ENCODE peak calls at places on chromosome 21, in four cellular contexts. I is mesendoderm, J is IMR-90, G is neuronal stem cell. Y is an unnamed sample.

GRCh38 chr21:27077501-27077900 is 110.6 kb upstream of the ADAMTS5 start:
- DNase-seq in I (no peak), G (no peak), J (peak), Y (no peak)

GRCh38 chr21:15058718-15059316 is 6.0 kb downstream of the NRIP1 start:
- DNase-seq in G (no peak), I (peak), J (peak), Y (no peak)

GRCh38 chr21:16011719-16012118 is 281.9 kb downstream of the USP25 start:
- DNase-seq in I (no peak), G (no peak), J (no peak), Y (no peak)

GRCh38 chr21:42601656-42602055 is 51.8 kb upstream of the PDE9A start:
- DNase-seq in G (no peak), I (no peak), J (no peak), Y (no peak)

GRCh38 chr21:29423051-29423450 is 124.3 kb downstream of the BACH1 start:
- DNase-seq in G (no peak), J (no peak), I (no peak), Y (no peak)

GRCh38 chr21:45267390-45267760 is 20.3 kb downstream of the POFUT2 start:
- DNase-seq in I (no peak), G (no peak), J (no peak), Y (no peak)

GRCh38 chr21:44918581-44919033 is 2.1 kb downstream of the ITGB2 start:
- DNase-seq in I (peak), G (no peak), J (no peak), Y (no peak)

GRCh38 chr21:33403128-33403785 is at the start of gene IFNGR2:
- DNase-seq in J (no peak), G (peak), I (no peak), Y (no peak)

GRCh38 chr21:27841084-27841483 is 874.2 kb upstream of the ADAMTS5 start:
- DNase-seq in G (no peak), J (no peak), I (no peak), Y (no peak)

DNA sequence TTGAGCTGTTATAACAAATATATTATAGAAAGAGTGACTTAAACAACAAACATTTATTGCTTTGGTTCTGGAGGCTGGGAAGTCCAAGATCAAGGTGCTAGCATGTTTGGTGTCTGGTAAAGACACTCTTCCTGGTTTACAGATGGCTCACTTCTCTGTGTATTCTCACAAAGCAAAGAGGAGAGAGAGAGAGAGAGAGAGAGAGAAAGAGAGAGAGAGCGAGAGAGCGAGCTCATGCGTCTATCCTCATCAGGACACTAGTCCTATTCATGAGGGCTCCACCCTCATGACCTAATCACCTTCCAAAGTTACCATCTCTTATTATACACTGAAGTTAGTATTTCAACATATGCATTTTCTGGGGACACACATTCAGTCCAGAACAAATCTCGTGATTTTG is 32.7 kb upstream of the PCP4 start:
- DNase-seq in J (no peak), G (no peak), I (no peak), Y (no peak)
- H3K23ac ChIP-seq in J (no peak), G (no peak), I (no peak), Y (no peak)

GRCh38 chr21:38542263-38542662 is 44.0 kb upstream of the ERG start:
- DNase-seq in J (no peak), G (no peak), I (no peak), Y (no peak)

DNA sequence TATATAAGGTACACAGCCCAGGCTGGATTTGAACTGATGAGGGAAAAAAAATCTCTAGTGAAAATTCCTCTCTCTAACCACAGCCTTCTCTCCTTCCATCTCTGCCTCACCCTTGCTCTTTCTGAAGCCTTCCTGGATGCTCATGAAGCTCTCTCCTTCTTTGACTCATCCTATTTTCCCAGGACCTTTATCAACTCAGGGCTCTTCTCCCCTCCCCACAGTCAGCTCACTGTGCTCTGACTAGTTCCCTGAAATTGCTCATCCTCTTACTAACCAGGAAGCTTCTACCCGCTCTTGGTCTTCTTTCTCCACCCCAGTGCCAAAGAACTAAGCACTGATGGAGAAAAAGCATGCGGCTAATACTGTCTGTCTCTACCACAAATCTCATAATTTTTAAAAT is 46.4 kb upstream of the ERG start:
- DNase-seq in I (no peak), J (no peak), G (no peak), Y (no peak)
- H3K23ac ChIP-seq in I (no peak), J (no peak), G (no peak), Y (no peak)

GRCh38 chr21:35178098-35178497 is 129.0 kb upstream of the RUNX1 start:
- DNase-seq in J (peak), I (no peak), G (no peak), Y (no peak)

GRCh38 chr21:35179990-35180557 is 131.0 kb upstream of the RUNX1 start:
- DNase-seq in J (peak), G (no peak), I (no peak), Y (no peak)

DNA sequence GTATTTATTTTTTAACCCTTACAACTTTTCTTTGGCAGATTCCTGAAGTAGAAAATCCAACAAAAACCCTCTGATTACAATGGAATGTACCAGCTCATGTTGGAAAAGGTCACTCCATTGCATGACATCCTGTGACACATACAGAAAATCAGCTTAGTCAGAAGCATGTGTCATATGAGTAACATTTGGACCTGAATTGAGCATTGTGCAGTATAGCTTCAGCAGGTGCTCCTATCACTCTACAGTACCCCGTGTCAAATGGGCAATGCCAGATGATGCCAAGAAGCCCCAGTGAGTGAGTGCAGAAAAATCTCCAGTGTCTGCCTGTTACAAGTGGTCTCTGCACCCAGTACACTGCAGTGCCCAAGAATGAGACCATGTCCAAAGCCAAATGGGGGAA is 129.7 kb upstream of the RUNX1 start:
- DNase-seq in I (no peak), G (no peak), J (peak), Y (no peak)
- H3K23ac ChIP-seq in I (no peak), G (no peak), J (no peak), Y (no peak)

DNA sequence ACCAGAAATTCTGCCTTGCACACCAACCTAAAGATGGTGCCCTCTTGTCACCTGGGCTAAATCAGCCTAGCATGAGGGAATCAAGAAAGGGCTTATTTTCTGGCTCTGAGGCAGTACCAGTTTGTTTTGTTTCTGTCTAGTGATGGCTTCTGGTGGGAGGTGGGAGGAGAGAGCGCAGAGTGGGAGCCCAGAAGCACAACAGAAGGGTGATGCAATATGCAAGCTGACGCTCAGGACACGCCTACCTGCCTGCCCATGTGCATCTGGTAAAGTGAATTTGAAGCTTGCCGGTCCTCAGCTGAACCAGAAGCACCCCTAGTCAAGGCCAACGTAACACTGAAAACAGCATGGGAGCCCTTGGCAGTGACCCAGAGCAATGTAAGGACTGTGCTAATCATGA is 138.4 kb upstream of the TIAM1 start:
- DNase-seq in J (no peak), I (no peak), G (no peak), Y (no peak)
- H3K23ac ChIP-seq in J (no peak), I (no peak), G (no peak), Y (no peak)